ENCODE peak calls at places on chromosomes 6 and 20, in six cellular contexts. M is left ventricle myocardium inferior, Y is choroid plexus epithelial cell, B is nephron progenitor cell, P is A673, F is RWPE1. Q is an unnamed sample.

GRCh38 chr6:52143551-52143950 is 42.6 kb upstream of the IL17A start:
- DNase-seq in F (no peak), P (no peak), M (no peak), Y (no peak), B (no peak), Q (no peak)

GRCh38 chr6:79421707-79422484 is 115.3 kb downstream of the LCA5 start:
- DNase-seq in F (peak; percentile 38), Y (peak; percentile 98), P (peak; percentile 41), M (no peak), B (no peak), Q (no peak)

GRCh38 chr6:44699851-44700250 is 312.3 kb downstream of the CDC5L start:
- DNase-seq in F (no peak), M (no peak), B (no peak), P (no peak), Y (no peak), Q (no peak)

GRCh38 chr6:91276315-91276714 is 689.4 kb upstream of the MAP3K7 start:
- DNase-seq in P (peak; percentile 71), M (no peak), F (peak; percentile 17), B (no peak), Y (peak; percentile 63), Q (no peak)

GRCh38 chr20:53767206-53767924 is 173.7 kb upstream of the ZNF217 start:
- DNase-seq in F (no peak), B (no peak), Y (no peak), P (no peak), M (no peak), Q (no peak)

GRCh38 chr6:132020138-132020551 is 69.0 kb upstream of the CCN2 start:
- DNase-seq in Y (peak; percentile 30), F (no peak), P (no peak), B (no peak), M (peak; percentile 22), Q (peak; percentile 45)

GRCh38 chr20:19780261-19780660 is 22.2 kb downstream of the RIN2 start:
- DNase-seq in M (no peak), F (no peak), B (no peak), Y (no peak), P (no peak), Q (no peak)

GRCh38 chr20:50772418-50773185 is 22.3 kb upstream of the BCAS4 start:
- DNase-seq in F (no peak), M (no peak), Y (no peak), B (no peak), P (no peak), Q (peak; percentile 18)

GRCh38 chr6:1703091-1703855 is 93.6 kb downstream of the FOXC1 start:
- DNase-seq in P (no peak), M (no peak), B (no peak), F (no peak), Y (no peak), Q (no peak)

GRCh38 chr20:23687986-23688385 is 852 bp downstream of the CST4 start:
- DNase-seq in M (no peak), P (no peak), B (no peak), F (no peak), Y (no peak), Q (no peak)

GRCh38 chr6:106512958-106513480 is 116.3 kb downstream of the RTN4IP1 start:
- DNase-seq in M (no peak), F (no peak), Y (no peak), B (no peak), P (no peak), Q (no peak)

GRCh38 chr20:12762725-12763124 is 246.0 kb upstream of the SPTLC3 start:
- DNase-seq in B (peak; percentile 3), P (peak; percentile 12), M (peak; percentile 15), Y (peak; percentile 3), F (no peak), Q (no peak)

GRCh38 chr6:142845143-142845571 is 99.8 kb downstream of the HIVEP2 start:
- DNase-seq in M (no peak), B (no peak), Y (no peak), P (no peak), F (no peak), Q (no peak)

GRCh38 chr6:9131616-9132015 is 696.3 kb upstream of the SLC35B3 start:
- DNase-seq in B (peak; percentile 12), Y (no peak), P (peak; percentile 93), M (no peak), F (no peak), Q (peak; percentile 64)

GRCh38 chr6:137286926-137287325 is 67.7 kb upstream of the IFNGR1 start:
- DNase-seq in Y (peak; percentile 67), B (no peak), F (no peak), P (no peak), M (no peak), Q (no peak)

GRCh38 chr6:98576811-98577210 is 257.6 kb upstream of the POU3F2 start:
- DNase-seq in F (no peak), Y (no peak), P (no peak), B (no peak), M (no peak), Q (no peak)

GRCh38 chr20:32495217-32495565 is 89.9 kb downstream of the NOL4L start:
- DNase-seq in P (no peak), F (no peak), Y (no peak), M (no peak), B (no peak), Q (no peak)

GRCh38 chr20:46713957-46714834 is 4.7 kb downstream of the SLC2A10 start:
- DNase-seq in P (no peak), B (no peak), M (no peak), Y (no peak), F (no peak), Q (no peak)

GRCh38 chr20:16664031-16664430 is 65.8 kb upstream of the SNRPB2 start:
- DNase-seq in M (no peak), F (no peak), P (no peak), B (no peak), Y (no peak), Q (no peak)

GRCh38 chr20:21147593-21147992 is 21.7 kb downstream of the KIZ start:
- DNase-seq in M (no peak), B (no peak), F (peak; percentile 39), Y (no peak), P (no peak), Q (no peak)

GRCh38 chr6:117272032-117272866 is 6.9 kb downstream of the VGLL2 start:
- DNase-seq in F (no peak), P (no peak), Y (no peak), M (no peak), B (no peak), Q (no peak)

GRCh38 chr6:16184129-16184528 is 54.3 kb upstream of the GMPR start:
- DNase-seq in B (no peak), Y (peak; percentile 39), F (peak; percentile 30), P (peak; percentile 56), M (no peak), Q (peak; percentile 62)

GRCh38 chr6:111565316-111566221 is 40.1 kb downstream of the TRAF3IP2 start:
- DNase-seq in Y (no peak), P (peak; percentile 40), F (no peak), B (no peak), M (no peak), Q (no peak)

GRCh38 chr6:119832411-119832810 is 482.9 kb upstream of the MAN1A1 start:
- DNase-seq in B (no peak), M (no peak), F (peak; percentile 11), P (no peak), Y (no peak), Q (no peak)

GRCh38 chr6:21824431-21825180 is 231.1 kb downstream of the SOX4 start:
- DNase-seq in F (no peak), Y (peak; percentile 15), P (no peak), B (no peak), M (no peak), Q (no peak)

GRCh38 chr20:22385602-22386299 is 198.6 kb downstream of the FOXA2 start:
- DNase-seq in Y (peak; percentile 7), P (no peak), F (peak; percentile 38), B (no peak), M (no peak), Q (no peak)
- TF ChIP-seq CTCF in Y (peak; percentile 9), P (no peak), F (no peak), B (no peak), M (no peak), Q (peak; percentile 37)

GRCh38 chr20:61973515-61974356 is 91.9 kb downstream of the TAF4 start:
- DNase-seq in P (no peak), M (no peak), F (no peak), B (no peak), Y (no peak), Q (no peak)
- TF ChIP-seq CTCF in P (peak; percentile 21), M (no peak), F (no peak), B (no peak), Y (no peak), Q (no peak)

DNA sequence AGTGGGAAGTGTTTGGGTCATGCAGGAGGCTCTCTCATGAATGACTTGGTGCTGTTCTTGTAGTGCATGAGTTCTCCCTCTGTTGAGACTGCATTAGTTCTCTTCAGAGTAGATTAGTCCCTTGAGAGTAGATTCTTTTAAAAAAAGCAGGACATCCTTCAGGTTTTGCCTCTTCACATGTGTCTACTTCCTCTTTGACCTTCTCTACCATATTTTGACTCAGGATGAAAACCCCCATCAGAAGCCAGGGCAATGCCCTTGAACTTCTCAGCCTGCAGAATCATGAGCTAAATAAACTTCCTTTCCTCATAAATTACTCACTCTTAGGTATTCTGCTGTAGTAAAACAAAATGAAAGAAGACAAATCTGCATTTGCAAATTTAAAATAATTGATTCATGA is 170.3 kb downstream of the CD109 start:
- DNase-seq in F (no peak), Y (no peak), P (no peak), B (no peak), M (no peak), Q (no peak)
- TF ChIP-seq CTCF in F (no peak), Y (no peak), P (no peak), B (no peak), M (no peak), Q (no peak)

GRCh38 chr6:167143041-167143440 is 14.7 kb downstream of the GPR31 start:
- DNase-seq in M (no peak), Y (no peak), P (no peak), F (no peak), B (no peak), Q (no peak)

GRCh38 chr6:167139761-167140160 is 16.9 kb downstream of the CCR6 start:
- DNase-seq in Y (no peak), M (no peak), B (no peak), F (no peak), P (no peak), Q (no peak)

GRCh38 chr6:167140589-167141474 is 16.9 kb downstream of the GPR31 start:
- DNase-seq in P (no peak), B (no peak), M (no peak), F (no peak), Y (peak; percentile 4), Q (no peak)

GRCh38 chr6:167142433-167142761 is 15.4 kb downstream of the GPR31 start:
- DNase-seq in M (no peak), P (no peak), B (no peak), Y (no peak), F (no peak), Q (no peak)

DNA sequence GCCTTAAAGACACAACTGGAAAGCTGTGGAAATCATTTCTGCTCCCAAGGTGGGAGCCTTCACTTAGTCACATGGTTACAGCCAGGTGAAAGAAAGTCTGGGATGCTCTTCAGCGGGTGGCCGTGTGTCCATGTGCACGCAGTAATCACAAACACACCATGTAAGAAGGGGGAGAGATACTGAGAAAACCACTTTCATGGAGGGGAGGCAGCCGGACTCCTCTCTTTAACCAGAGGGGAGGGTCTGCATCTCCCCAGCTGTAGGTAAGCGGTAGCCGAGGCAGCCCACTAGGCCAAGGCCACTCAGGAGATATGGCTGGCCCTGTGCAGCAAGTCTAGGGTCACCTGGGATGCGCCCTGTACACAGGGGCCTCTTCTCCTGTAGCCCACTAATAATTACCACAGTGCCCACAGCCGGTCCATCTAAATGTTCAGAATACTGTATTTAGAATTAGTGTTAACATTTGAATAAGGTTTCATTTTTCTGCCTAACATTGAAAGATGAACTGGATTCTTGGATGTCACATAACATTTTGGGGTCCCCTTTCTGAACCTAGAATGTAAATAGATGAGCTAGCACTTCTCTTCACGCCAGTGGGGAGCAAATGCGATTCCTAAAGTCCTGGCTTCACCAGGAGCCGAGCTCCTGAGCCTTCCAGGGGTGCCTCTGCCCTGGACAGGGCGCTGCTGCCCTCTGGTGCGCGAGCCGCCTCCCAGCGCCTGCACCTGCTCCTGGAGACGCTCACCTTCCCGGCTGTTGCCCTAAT is 15.9 kb downstream of the GPR31 start:
- DNase-seq in B (peak; percentile 71), P (peak; percentile 19), F (peak; percentile 52), Y (peak; percentile 44), M (peak; percentile 28), Q (peak; percentile 67)
- TF ChIP-seq CTCF in B (peak; percentile 88), P (peak; percentile 61), F (peak; percentile 64), Y (peak; percentile 81), M (peak; percentile 81), Q (peak; percentile 72)